ENCODE peak calls at places on chromosome 14, in seven cellular contexts. One of them, this sample, is unnamed. For H3K9me3 and H3K9me2, the result is how much of the 10 kb centered on the place peaks cover.

GRCh38 chr14:91611528-91611927 is 101.4 kb upstream of the PPP4R3A start:
- DNase-seq in MM.1S: no peak
- DNase-seq in HCT116: no peak
- DNase-seq in PC-9: no peak
- DNase-seq in SK-N-SH: no peak
- DNase-seq in OCI-LY7: no peak
- DNase-seq in hepatocyte: no peak
- DNase-seq in this sample: no peak

GRCh38 chr14:77475432-77476115 is 17.7 kb downstream of the AHSA1 start:
- DNase-seq in MM.1S: no peak
- DNase-seq in HCT116: no peak
- DNase-seq in PC-9: no peak
- DNase-seq in SK-N-SH: no peak
- DNase-seq in OCI-LY7: no peak
- DNase-seq in hepatocyte: no peak
- DNase-seq in this sample: no peak

GRCh38 chr14:55220230-55220629 is 28.8 kb upstream of the DLGAP5 start:
- DNase-seq in MM.1S: no peak
- DNase-seq in HCT116: no peak
- DNase-seq in PC-9: no peak
- DNase-seq in SK-N-SH: no peak
- DNase-seq in OCI-LY7: no peak
- DNase-seq in hepatocyte: no peak
- DNase-seq in this sample: peak

GRCh38 chr14:100149789-100150611 is 9.4 kb downstream of the DEGS2 start:
- DNase-seq in MM.1S: no peak
- DNase-seq in HCT116: no peak
- DNase-seq in PC-9: peak
- DNase-seq in SK-N-SH: peak
- DNase-seq in OCI-LY7: no peak
- DNase-seq in hepatocyte: no peak
- DNase-seq in this sample: peak

GRCh38 chr14:53668861-53669260 is 287.8 kb downstream of the BMP4 start:
- DNase-seq in MM.1S: no peak
- DNase-seq in HCT116: no peak
- DNase-seq in PC-9: no peak
- DNase-seq in SK-N-SH: no peak
- DNase-seq in OCI-LY7: no peak
- DNase-seq in hepatocyte: no peak
- DNase-seq in this sample: no peak

GRCh38 chr14:24401810-24402702 is 3.3 kb downstream of the NYNRIN start:
- DNase-seq in MM.1S: no peak
- DNase-seq in HCT116: no peak
- DNase-seq in PC-9: no peak
- DNase-seq in SK-N-SH: no peak
- DNase-seq in OCI-LY7: no peak
- DNase-seq in hepatocyte: no peak
- DNase-seq in this sample: no peak

GRCh38 chr14:76056128-76056527 is 70.6 kb downstream of the IFT43 start:
- DNase-seq in MM.1S: no peak
- DNase-seq in HCT116: no peak
- DNase-seq in PC-9: no peak
- DNase-seq in SK-N-SH: no peak
- DNase-seq in OCI-LY7: peak
- DNase-seq in hepatocyte: no peak
- DNase-seq in this sample: peak

GRCh38 chr14:76647699-76648298 is 113.5 kb upstream of the VASH1 start:
- DNase-seq in MM.1S: peak
- DNase-seq in HCT116: peak
- DNase-seq in PC-9: peak
- DNase-seq in SK-N-SH: peak
- DNase-seq in OCI-LY7: peak
- DNase-seq in hepatocyte: peak
- DNase-seq in this sample: peak

GRCh38 chr14:100710391-100711116 is 16.1 kb upstream of the DLK1 start:
- DNase-seq in MM.1S: no peak
- DNase-seq in HCT116: no peak
- DNase-seq in PC-9: no peak
- DNase-seq in SK-N-SH: no peak
- DNase-seq in OCI-LY7: no peak
- DNase-seq in hepatocyte: no peak
- DNase-seq in this sample: no peak

GRCh38 chr14:23433457-23433856 is 2.0 kb downstream of the MYH7 start:
- DNase-seq in MM.1S: no peak
- DNase-seq in HCT116: no peak
- DNase-seq in PC-9: no peak
- DNase-seq in SK-N-SH: no peak
- DNase-seq in OCI-LY7: no peak
- DNase-seq in hepatocyte: no peak
- DNase-seq in this sample: no peak

GRCh38 chr14:86086962-86087361 is 557.0 kb downstream of the FLRT2 start:
- DNase-seq in MM.1S: no peak
- DNase-seq in HCT116: no peak
- DNase-seq in PC-9: no peak
- DNase-seq in SK-N-SH: no peak
- DNase-seq in OCI-LY7: no peak
- DNase-seq in hepatocyte: no peak
- DNase-seq in this sample: no peak

GRCh38 chr14:90678420-90678819 is 137.8 kb downstream of the TTC7B start:
- DNase-seq in MM.1S: no peak
- DNase-seq in HCT116: no peak
- DNase-seq in PC-9: no peak
- DNase-seq in SK-N-SH: no peak
- DNase-seq in OCI-LY7: no peak
- DNase-seq in hepatocyte: no peak
- DNase-seq in this sample: no peak

GRCh38 chr14:96901227-96901626 is 104.0 kb downstream of the VRK1 start:
- DNase-seq in MM.1S: peak
- DNase-seq in HCT116: no peak
- DNase-seq in PC-9: no peak
- DNase-seq in SK-N-SH: no peak
- DNase-seq in OCI-LY7: peak
- DNase-seq in hepatocyte: no peak
- DNase-seq in this sample: no peak

GRCh38 chr14:26191666-26192065 is 406.2 kb downstream of the NOVA1 start:
- DNase-seq in MM.1S: no peak
- DNase-seq in HCT116: no peak
- DNase-seq in PC-9: no peak
- DNase-seq in SK-N-SH: no peak
- DNase-seq in OCI-LY7: no peak
- DNase-seq in hepatocyte: no peak
- DNase-seq in this sample: no peak

GRCh38 chr14:101947577-101947903 is 16.8 kb upstream of the DYNC1H1 start:
- DNase-seq in MM.1S: no peak
- DNase-seq in HCT116: no peak
- DNase-seq in PC-9: no peak
- DNase-seq in SK-N-SH: peak
- DNase-seq in OCI-LY7: no peak
- DNase-seq in hepatocyte: no peak
- DNase-seq in this sample: no peak

GRCh38 chr14:83478741-83479140 is 1945.1 kb upstream of the SEL1L start:
- DNase-seq in MM.1S: no peak
- DNase-seq in HCT116: no peak
- DNase-seq in PC-9: no peak
- DNase-seq in SK-N-SH: no peak
- DNase-seq in OCI-LY7: no peak
- DNase-seq in hepatocyte: no peak
- DNase-seq in this sample: no peak

GRCh38 chr14:94173885-94174621 is at the start of gene PPP4R4:
- DNase-seq in MM.1S: peak
- DNase-seq in HCT116: peak
- DNase-seq in PC-9: no peak
- DNase-seq in SK-N-SH: peak
- DNase-seq in OCI-LY7: peak
- DNase-seq in hepatocyte: peak
- DNase-seq in this sample: peak

GRCh38 chr14:50704454-50705010 is 36.4 kb upstream of the SAV1 start:
- DNase-seq in MM.1S: no peak
- DNase-seq in HCT116: no peak
- DNase-seq in PC-9: no peak
- DNase-seq in SK-N-SH: no peak
- DNase-seq in OCI-LY7: no peak
- DNase-seq in hepatocyte: no peak
- DNase-seq in this sample: no peak

GRCh38 chr14:94028450-94028826 is 2.3 kb downstream of the OTUB2 start:
- DNase-seq in MM.1S: no peak
- DNase-seq in HCT116: peak
- DNase-seq in PC-9: peak
- DNase-seq in SK-N-SH: no peak
- DNase-seq in OCI-LY7: no peak
- DNase-seq in hepatocyte: no peak
- DNase-seq in this sample: peak

GRCh38 chr14:29757711-29758233 is 169.9 kb downstream of the PRKD1 start:
- DNase-seq in MM.1S: no peak
- DNase-seq in HCT116: no peak
- DNase-seq in PC-9: no peak
- DNase-seq in SK-N-SH: no peak
- DNase-seq in OCI-LY7: no peak
- DNase-seq in hepatocyte: no peak
- DNase-seq in this sample: no peak

GRCh38 chr14:29757188-29757680 is 170.4 kb downstream of the PRKD1 start:
- DNase-seq in MM.1S: no peak
- DNase-seq in HCT116: no peak
- DNase-seq in PC-9: no peak
- DNase-seq in SK-N-SH: no peak
- DNase-seq in OCI-LY7: no peak
- DNase-seq in hepatocyte: no peak
- DNase-seq in this sample: no peak

GRCh38 chr14:29763342-29763858 is 164.2 kb downstream of the PRKD1 start:
- DNase-seq in MM.1S: no peak
- DNase-seq in HCT116: no peak
- DNase-seq in PC-9: no peak
- DNase-seq in SK-N-SH: no peak
- DNase-seq in OCI-LY7: no peak
- DNase-seq in hepatocyte: no peak
- DNase-seq in this sample: no peak

GRCh38 chr14:29755311-29756052 is 172.2 kb downstream of the PRKD1 start:
- DNase-seq in MM.1S: no peak
- DNase-seq in HCT116: no peak
- DNase-seq in PC-9: no peak
- DNase-seq in SK-N-SH: no peak
- DNase-seq in OCI-LY7: no peak
- DNase-seq in hepatocyte: no peak
- DNase-seq in this sample: no peak

DNA sequence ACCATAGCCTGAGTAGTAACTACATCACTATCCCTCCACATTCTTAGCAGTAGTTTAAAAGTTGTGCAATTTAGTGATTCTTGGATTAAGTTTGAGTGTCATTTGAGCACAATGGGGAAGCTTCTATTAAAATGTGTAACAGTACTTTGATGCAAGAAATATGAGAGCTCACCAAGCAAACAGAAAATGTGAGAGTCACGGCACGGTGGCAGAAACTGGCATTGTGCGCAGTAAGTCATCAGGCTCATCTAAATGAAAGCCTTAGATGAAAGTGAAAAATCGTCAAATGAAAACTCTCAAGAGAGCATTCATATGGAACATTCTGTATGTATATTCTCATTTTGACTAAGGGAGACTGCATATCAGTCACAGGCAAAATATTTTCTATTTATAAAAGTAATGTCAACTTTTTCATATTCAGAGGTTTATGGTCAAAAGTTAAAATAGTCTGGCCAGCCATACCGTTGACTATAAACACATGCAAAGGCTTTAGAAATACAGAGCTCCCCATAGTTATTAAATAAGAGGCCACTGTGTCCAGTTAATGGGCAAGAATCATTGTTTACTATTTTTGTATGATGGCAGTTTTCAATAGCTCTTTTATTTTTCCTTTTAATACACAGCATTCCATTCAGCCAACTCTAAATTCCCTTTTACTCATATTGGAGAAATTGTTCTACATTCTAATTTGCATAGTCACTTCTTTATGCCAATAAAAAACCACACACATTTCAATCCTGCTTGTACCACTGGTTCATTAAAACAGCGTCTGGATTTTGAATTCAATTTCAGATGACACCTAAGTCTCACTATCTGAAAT is 167.9 kb downstream of the PRKD1 start:
- DNase-seq in MM.1S: no peak
- DNase-seq in HCT116: no peak
- DNase-seq in PC-9: no peak
- DNase-seq in SK-N-SH: no peak
- DNase-seq in OCI-LY7: no peak
- DNase-seq in hepatocyte: no peak
- DNase-seq in this sample: no peak
- H3K9me3 ChIP-seq in MM.1S: under half
- H3K9me3 ChIP-seq in HCT116: under half
- H3K9me3 ChIP-seq in PC-9: under half
- H3K9me3 ChIP-seq in SK-N-SH: under half
- H3K9me3 ChIP-seq in OCI-LY7: under half
- H3K9me3 ChIP-seq in hepatocyte: under half
- H3K9me3 ChIP-seq in this sample: under half

GRCh38 chr14:98458702-98459101 is 813.3 kb downstream of the BCL11B start:
- DNase-seq in MM.1S: no peak
- DNase-seq in HCT116: no peak
- DNase-seq in PC-9: no peak
- DNase-seq in SK-N-SH: no peak
- DNase-seq in OCI-LY7: no peak
- DNase-seq in hepatocyte: no peak
- DNase-seq in this sample: no peak
- H3K9me2 ChIP-seq in MM.1S: under half
- H3K9me2 ChIP-seq in HCT116: under half
- H3K9me2 ChIP-seq in PC-9: under half
- H3K9me2 ChIP-seq in SK-N-SH: under half
- H3K9me2 ChIP-seq in OCI-LY7: under half
- H3K9me2 ChIP-seq in hepatocyte: under half
- H3K9me2 ChIP-seq in this sample: under half

GRCh38 chr14:31426663-31427062 is 6.3 kb upstream of the HEATR5A start:
- DNase-seq in MM.1S: no peak
- DNase-seq in HCT116: no peak
- DNase-seq in PC-9: no peak
- DNase-seq in SK-N-SH: no peak
- DNase-seq in OCI-LY7: no peak
- DNase-seq in hepatocyte: no peak
- DNase-seq in this sample: no peak
- TF ChIP-seq CTCF in MM.1S: no peak
- TF ChIP-seq CTCF in HCT116: no peak
- TF ChIP-seq CTCF in PC-9: no peak
- TF ChIP-seq CTCF in SK-N-SH: no peak
- TF ChIP-seq CTCF in OCI-LY7: no peak
- TF ChIP-seq CTCF in hepatocyte: no peak
- TF ChIP-seq CTCF in this sample: no peak

GRCh38 chr14:104370256-104370870 is 209.2 kb upstream of the C14orf180 start:
- DNase-seq in MM.1S: no peak
- DNase-seq in HCT116: peak
- DNase-seq in PC-9: no peak
- DNase-seq in SK-N-SH: peak
- DNase-seq in OCI-LY7: peak
- DNase-seq in hepatocyte: peak
- DNase-seq in this sample: peak
- H3K9me3 ChIP-seq in MM.1S: under half
- H3K9me3 ChIP-seq in HCT116: under half
- H3K9me3 ChIP-seq in PC-9: under half
- H3K9me3 ChIP-seq in SK-N-SH: under half
- H3K9me3 ChIP-seq in OCI-LY7: under half
- H3K9me3 ChIP-seq in hepatocyte: under half
- H3K9me3 ChIP-seq in this sample: under half